ENCODE peak calls at places on chromosomes 7 and 10, in eight cellular contexts. Y, O, J, H, B, C, X and L are unnamed samples.

GRCh38 chr10:96586419-96587254 is at the start of gene TM9SF3:
- DNase-seq in B (peak; percentile 76), X (peak; percentile 94), C (peak; percentile 97), J (peak; percentile 86), O (peak; percentile 84), H (no peak), Y (peak; percentile 32), L (peak; percentile 98)

GRCh38 chr7:100897111-100897608 is 1.5 kb upstream of the ACHE start:
- DNase-seq in X (peak; percentile 74), O (peak; percentile 37), B (no peak), H (no peak), J (no peak), Y (no peak), C (peak; percentile 77), L (peak; percentile 87)

GRCh38 chr10:45575966-45576597 is 96.5 kb downstream of the ZFAND4 start:
- DNase-seq in B (no peak), J (no peak), Y (no peak), H (no peak), C (no peak), X (no peak), O (no peak), L (no peak)

GRCh38 chr7:150340024-150340749 is 1.2 kb downstream of the RARRES2 start:
- DNase-seq in X (peak; percentile 76), H (no peak), C (peak; percentile 52), B (peak; percentile 11), J (peak; percentile 22), O (no peak), Y (peak; percentile 21), L (peak; percentile 89)

GRCh38 chr7:144670251-144670650 is 165.6 kb downstream of the TPK1 start:
- DNase-seq in B (peak; percentile 76), O (peak; percentile 48), Y (no peak), C (no peak), H (peak; percentile 94), X (no peak), J (peak; percentile 5), L (no peak)

GRCh38 chr10:14438057-14438456 is 107.3 kb upstream of the FRMD4A start:
- DNase-seq in X (no peak), H (no peak), Y (no peak), C (no peak), J (no peak), O (no peak), B (no peak), L (no peak)

GRCh38 chr7:121449735-121450134 is 53.6 kb upstream of the FAM3C start:
- DNase-seq in J (no peak), B (no peak), X (no peak), H (no peak), O (no peak), C (no peak), Y (no peak), L (no peak)

GRCh38 chr10:133162178-133162909 is 2.3 kb downstream of the KNDC1 start:
- DNase-seq in O (no peak), H (no peak), X (peak; percentile 85), J (no peak), Y (no peak), C (no peak), B (no peak), L (no peak)

GRCh38 chr10:29687411-29688160 is 52.8 kb upstream of the SVIL start:
- DNase-seq in Y (no peak), H (no peak), X (no peak), J (peak; percentile 26), B (peak; percentile 17), O (no peak), C (no peak), L (no peak)

GRCh38 chr10:15482168-15482567 is 111.1 kb upstream of the FAM171A1 start:
- DNase-seq in C (no peak), Y (no peak), J (no peak), X (no peak), B (peak; percentile 76), O (no peak), H (no peak), L (no peak)

GRCh38 chr7:1692500-1693418 is 22.7 kb downstream of the ELFN1 start:
- DNase-seq in Y (no peak), J (no peak), H (no peak), O (no peak), B (no peak), X (peak; percentile 8), C (peak; percentile 16), L (no peak)

GRCh38 chr7:131692131-131692960 is 135.9 kb upstream of the PODXL start:
- DNase-seq in J (peak; percentile 25), O (peak; percentile 63), B (peak; percentile 35), X (peak; percentile 84), Y (no peak), H (no peak), C (peak; percentile 60), L (peak; percentile 82)

GRCh38 chr10:71391701-71392100 is 5.0 kb upstream of the CDH23 start:
- DNase-seq in B (no peak), Y (no peak), X (no peak), C (no peak), O (no peak), H (no peak), J (no peak), L (no peak)

GRCh38 chr7:31192996-31193395 is 140.9 kb downstream of the ADCYAP1R1 start:
- DNase-seq in B (peak; percentile 28), H (peak; percentile 8), O (peak; percentile 73), C (peak; percentile 65), X (peak; percentile 79), Y (no peak), J (peak; percentile 24), L (peak; percentile 76)

GRCh38 chr10:24847476-24847875 is 104.9 kb downstream of the PRTFDC1 start:
- DNase-seq in O (no peak), C (no peak), B (no peak), X (no peak), J (no peak), Y (no peak), H (no peak), L (no peak)

GRCh38 chr10:110860576-110861241 is 11.0 kb upstream of the PDCD4 start:
- DNase-seq in Y (no peak), H (no peak), X (no peak), C (peak; percentile 47), J (no peak), B (no peak), O (no peak), L (no peak)

GRCh38 chr7:7970620-7971307 is 2.2 kb downstream of the GLCCI1 start:
- DNase-seq in H (no peak), C (no peak), O (peak; percentile 48), B (no peak), J (peak; percentile 32), X (no peak), Y (no peak), L (no peak)

GRCh38 chr7:106773228-106773627 is 91.9 kb upstream of the PIK3CG start:
- DNase-seq in O (peak; percentile 30), Y (no peak), B (no peak), J (no peak), X (no peak), C (no peak), H (no peak), L (no peak)

GRCh38 chr7:5425507-5426225 is 2.0 kb upstream of the TNRC18 start:
- DNase-seq in Y (peak; percentile 67), C (peak; percentile 83), H (no peak), J (peak; percentile 91), O (peak; percentile 79), B (peak; percentile 86), X (peak; percentile 94), L (peak; percentile 87)

GRCh38 chr10:132058111-132058745 is 7.5 kb upstream of the JAKMIP3 start:
- DNase-seq in X (no peak), B (no peak), Y (no peak), C (no peak), O (peak; percentile 4), J (no peak), H (no peak), L (no peak)

GRCh38 chr7:106744507-106745180 is 83.7 kb upstream of the CCDC71L start:
- DNase-seq in B (no peak), J (no peak), O (no peak), C (no peak), Y (no peak), X (no peak), H (no peak), L (no peak)

GRCh38 chr7:29126804-29127203 is 19.5 kb downstream of the CPVL start:
- DNase-seq in B (no peak), Y (no peak), C (no peak), H (no peak), J (no peak), O (peak; percentile 23), X (no peak), L (no peak)

GRCh38 chr7:158120751-158121150 is 466.9 kb downstream of the PTPRN2 start:
- DNase-seq in C (peak; percentile 66), Y (no peak), H (no peak), J (no peak), O (no peak), B (no peak), X (peak; percentile 66), L (no peak)

GRCh38 chr7:90625562-90625961 is 29.4 kb downstream of the CDK14 start:
- DNase-seq in O (peak; percentile 13), J (peak; percentile 47), C (no peak), H (peak; percentile 31), Y (peak; percentile 16), B (peak; percentile 46), X (no peak), L (peak; percentile 61)
- H3K4me3 ChIP-seq in O (no peak overlapping the region), J (no peak overlapping the region), C (no peak overlapping the region), H (peak overlapping the region; percentile 10), Y (peak overlapping the region; percentile 41), B (no peak overlapping the region), X (no peak overlapping the region), L (no peak overlapping the region)

DNA sequence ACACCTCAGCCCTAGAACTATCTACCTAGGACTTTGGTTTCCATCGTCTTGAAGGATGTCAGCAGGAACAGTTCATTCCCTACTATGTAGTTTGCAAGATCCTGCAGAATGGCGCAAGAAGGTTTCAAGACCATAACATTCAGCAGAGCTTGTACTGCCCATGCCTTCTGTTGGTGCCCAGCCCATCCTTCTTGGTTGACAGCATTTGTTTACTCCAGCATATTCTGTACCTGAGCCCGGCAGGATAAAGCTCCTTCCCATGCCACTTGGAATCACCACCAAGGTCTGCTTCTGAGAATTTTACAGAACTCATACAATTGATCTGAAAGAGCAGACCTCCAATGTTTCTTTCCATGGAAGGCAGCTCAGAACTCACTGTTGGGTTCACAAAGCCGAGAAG is 150.8 kb downstream of the ARID5B start:
- DNase-seq in Y (no peak), O (no peak), C (peak; percentile 61), H (no peak), J (no peak), B (no peak), X (no peak), L (no peak)
- H3K4me3 ChIP-seq in Y (peak overlapping the region; percentile 94), O (no peak overlapping the region), C (peak overlapping the region; percentile 83), H (no peak overlapping the region), J (no peak overlapping the region), B (no peak overlapping the region), X (no peak overlapping the region), L (peak overlapping the region; percentile 86)

DNA sequence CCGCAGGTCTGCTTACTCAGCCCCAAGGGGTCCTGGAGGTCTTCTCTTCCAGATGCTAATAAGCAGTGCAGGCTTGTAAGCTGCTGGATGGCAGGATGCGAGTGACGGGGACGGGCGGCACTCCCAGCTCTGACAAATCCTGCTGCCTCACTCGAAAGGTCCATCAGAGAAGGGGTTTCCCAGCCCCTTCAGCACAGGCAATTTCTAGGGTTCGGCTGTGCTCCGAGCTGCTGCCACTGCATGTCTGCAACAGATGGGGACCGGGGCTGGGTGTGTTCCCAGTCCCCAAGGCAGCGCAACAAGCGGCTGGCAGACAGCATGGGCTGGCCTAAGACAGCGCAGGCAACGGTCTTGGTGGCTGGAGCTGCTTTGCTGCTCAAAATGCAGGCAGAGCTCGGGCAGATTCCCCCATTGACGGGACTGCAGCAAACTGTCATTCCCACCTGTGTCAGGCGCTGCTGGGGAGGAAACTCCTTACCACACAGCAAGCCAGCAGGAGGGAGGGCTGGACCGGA is 62.5 kb downstream of the PRKAG2 start:
- DNase-seq in O (no peak), H (no peak), J (no peak), C (peak; percentile 50), B (no peak), X (no peak), Y (no peak), L (peak; percentile 66)
- H3K4me3 ChIP-seq in O (no peak overlapping the region), H (no peak overlapping the region), J (no peak overlapping the region), C (no peak overlapping the region), B (no peak overlapping the region), X (no peak overlapping the region), Y (no peak overlapping the region), L (no peak overlapping the region)

GRCh38 chr10:64682043-64682442 is 1160.8 kb downstream of the REEP3 start:
- DNase-seq in H (peak; percentile 66), Y (no peak), C (no peak), X (no peak), B (no peak), O (peak; percentile 45), J (peak; percentile 5), L (no peak)
- H3K4me3 ChIP-seq in H (no peak overlapping the region), Y (no peak overlapping the region), C (no peak overlapping the region), X (no peak overlapping the region), B (no peak overlapping the region), O (no peak overlapping the region), J (no peak overlapping the region), L (no peak overlapping the region)